ENCODE peak calls at places on chromosomes 2 and 18, in nine cellular contexts. R, N, M, J, Y, C, V, A and X are unnamed samples. For H3K4me1 and H3K36me3, the result is how much of the 10 kb centered on the place peaks cover.

GRCh38 chr18:78753240-78753639 is 226.4 kb upstream of the SALL3 start:
- DNase-seq in R (no peak), N (no peak), M (no peak), J (no peak), Y (no peak), C (no peak), V (no peak), A (no peak), X (no peak)

GRCh38 chr2:145653553-145653952 is 1133.6 kb upstream of the ZEB2 start:
- DNase-seq in R (no peak), N (peak), M (no peak), J (peak), Y (no peak), C (no peak), V (no peak), A (no peak), X (peak)

GRCh38 chr2:230124792-230125452 is 56.2 kb upstream of the SLC16A14 start:
- DNase-seq in R (no peak), N (no peak), M (no peak), J (no peak), Y (no peak), C (no peak), V (no peak), A (no peak), X (peak)

GRCh38 chr2:96245609-96246390 is 20.0 kb downstream of the TMEM127 start:
- DNase-seq in R (no peak), N (peak), M (no peak), J (peak), Y (no peak), C (peak), V (peak), A (no peak), X (no peak)

GRCh38 chr18:8966819-8967218 is 135.7 kb upstream of the NDUFV2 start:
- DNase-seq in R (no peak), N (no peak), M (no peak), J (no peak), Y (no peak), C (no peak), V (no peak), A (no peak), X (no peak)

GRCh38 chr18:39453882-39454281 is 1888.3 kb upstream of the CELF4 start:
- DNase-seq in R (no peak), N (peak), M (peak), J (peak), Y (no peak), C (peak), V (peak), A (no peak), X (peak)

GRCh38 chr18:36309436-36310391 is 12.2 kb downstream of the FHOD3 start:
- DNase-seq in R (no peak), N (peak), M (peak), J (peak), Y (no peak), C (peak), V (peak), A (peak), X (no peak)

GRCh38 chr2:12883911-12884310 is 167.2 kb downstream of the TRIB2 start:
- DNase-seq in R (no peak), N (peak), M (peak), J (peak), Y (no peak), C (peak), V (no peak), A (no peak), X (no peak)

GRCh38 chr2:62112192-62112591 is 83.7 kb upstream of the B3GNT2 start:
- DNase-seq in R (no peak), N (no peak), M (no peak), J (peak), Y (peak), C (no peak), V (peak), A (no peak), X (no peak)

GRCh38 chr2:36589230-36589630 is 8.7 kb downstream of the FEZ2 start:
- DNase-seq in R (no peak), N (no peak), M (no peak), J (no peak), Y (no peak), C (no peak), V (no peak), A (no peak), X (no peak)

GRCh38 chr18:40019797-40020392 is 1935.1 kb upstream of the PIK3C3 start:
- DNase-seq in R (no peak), N (no peak), M (no peak), J (peak), Y (no peak), C (no peak), V (no peak), A (no peak), X (no peak)

GRCh38 chr2:177553176-177553909 is 160.8 kb downstream of the AGPS start:
- DNase-seq in R (no peak), N (peak), M (no peak), J (peak), Y (no peak), C (no peak), V (no peak), A (no peak), X (no peak)

GRCh38 chr2:168208652-168209051 is 38.7 kb downstream of the STK39 start:
- DNase-seq in R (no peak), N (no peak), M (no peak), J (no peak), Y (no peak), C (no peak), V (no peak), A (no peak), X (no peak)

GRCh38 chr2:217433522-217433921 is 569.3 kb downstream of the TNS1 start:
- DNase-seq in R (no peak), N (peak), M (no peak), J (no peak), Y (peak), C (peak), V (no peak), A (no peak), X (no peak)

GRCh38 chr18:75206637-75207297 is 2.2 kb downstream of the PTGR3 start:
- DNase-seq in R (no peak), N (no peak), M (no peak), J (no peak), Y (no peak), C (no peak), V (no peak), A (no peak), X (no peak)

GRCh38 chr2:27653397-27653796 is 10.0 kb downstream of the SUPT7L start:
- DNase-seq in R (no peak), N (peak), M (no peak), J (peak), Y (no peak), C (no peak), V (no peak), A (no peak), X (no peak)

GRCh38 chr18:3321133-3321812 is 59.3 kb downstream of the MYL12B start:
- DNase-seq in R (peak), N (peak), M (peak), J (peak), Y (no peak), C (peak), V (peak), A (no peak), X (peak)

GRCh38 chr2:220336771-220337170 is 709.3 kb downstream of the SLC4A3 start:
- DNase-seq in R (no peak), N (no peak), M (no peak), J (no peak), Y (no peak), C (no peak), V (no peak), A (no peak), X (peak)

GRCh38 chr2:152627010-152627957 is 90.0 kb downstream of the PRPF40A start:
- DNase-seq in R (peak), N (peak), M (no peak), J (peak), Y (peak), C (peak), V (peak), A (peak), X (peak)

GRCh38 chr2:239819974-239820555 is 205.1 kb downstream of the NDUFA10 start:
- DNase-seq in R (peak), N (peak), M (no peak), J (no peak), Y (no peak), C (peak), V (no peak), A (no peak), X (peak)

GRCh38 chr2:205563646-205564045 is 118.7 kb upstream of the NRP2 start:
- DNase-seq in R (peak), N (no peak), M (no peak), J (no peak), Y (peak), C (no peak), V (no peak), A (peak), X (peak)

GRCh38 chr2:105308785-105309540 is 20.6 kb downstream of the TGFBRAP1 start:
- DNase-seq in R (no peak), N (no peak), M (no peak), J (no peak), Y (no peak), C (no peak), V (no peak), A (no peak), X (no peak)

GRCh38 chr2:40371525-40372277 is 80.2 kb downstream of the SLC8A1 start:
- DNase-seq in R (no peak), N (peak), M (no peak), J (peak), Y (peak), C (peak), V (no peak), A (no peak), X (no peak)

GRCh38 chr2:207796585-207797350 is 27.1 kb upstream of the FZD5 start:
- DNase-seq in R (no peak), N (peak), M (peak), J (no peak), Y (peak), C (no peak), V (no peak), A (no peak), X (no peak)

GRCh38 chr18:48800479-48800876 is 150.3 kb downstream of the SMAD7 start:
- DNase-seq in R (no peak), N (no peak), M (no peak), J (no peak), Y (no peak), C (no peak), V (no peak), A (no peak), X (no peak)

GRCh38 chr2:55163895-55164509 is 68.1 kb downstream of the CLHC1 start:
- DNase-seq in R (no peak), N (peak), M (peak), J (peak), Y (no peak), C (no peak), V (peak), A (no peak), X (no peak)

GRCh38 chr2:105756435-105756834 is 11.7 kb downstream of the NCK2 start:
- DNase-seq in R (no peak), N (no peak), M (no peak), J (no peak), Y (no peak), C (no peak), V (no peak), A (no peak), X (no peak)

GRCh38 chr18:48784654-48785053 is 166.1 kb downstream of the SMAD7 start:
- DNase-seq in R (no peak), N (no peak), M (no peak), J (no peak), Y (no peak), C (no peak), V (no peak), A (no peak), X (no peak)

DNA sequence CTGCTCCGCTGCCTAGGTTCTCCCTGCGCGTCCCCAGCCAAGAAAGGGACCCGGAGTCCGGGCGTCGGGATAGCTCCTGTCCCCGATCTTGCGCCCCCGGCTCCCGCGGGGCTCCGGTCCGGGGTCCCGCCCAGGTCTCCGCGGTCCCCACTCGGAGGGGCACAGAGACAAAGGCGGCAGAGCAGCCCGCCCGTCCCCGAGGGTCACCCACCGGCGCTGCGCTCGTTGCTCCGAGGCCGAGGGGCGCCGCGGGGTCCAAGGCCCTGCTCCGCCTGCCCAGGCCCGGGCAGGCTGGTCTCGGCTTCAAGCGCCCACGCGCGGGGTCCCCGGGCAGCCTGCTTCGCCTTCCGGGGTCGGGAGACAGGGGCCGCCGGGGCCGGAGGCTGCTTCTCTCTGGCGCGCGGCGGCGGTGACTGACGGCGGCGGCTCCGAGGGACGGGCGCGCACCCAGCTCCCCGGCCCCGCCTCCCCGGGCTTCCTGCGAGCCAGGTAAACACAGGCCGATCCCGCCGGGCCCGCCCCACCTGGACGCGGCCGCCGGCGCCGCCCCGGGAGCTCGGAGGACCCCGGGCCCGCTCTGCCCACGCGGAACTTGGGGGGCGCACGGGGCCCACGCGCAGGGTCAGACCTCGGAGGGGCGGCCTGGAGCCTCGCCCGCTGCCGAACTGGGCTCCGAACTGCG is at the start of gene MBP:
- DNase-seq in R (no peak), N (no peak), M (peak), J (peak), Y (peak), C (no peak), V (no peak), A (no peak), X (no peak)
- H3K4me1 ChIP-seq in R (under half), N (under half), M (under half), J (under half), Y (under half), C (under half), V (under half), A (half or more), X (under half)

GRCh38 chr2:196725218-196725617 is 74.3 kb downstream of the GTF3C3 start:
- DNase-seq in R (no peak), N (peak), M (no peak), J (no peak), Y (no peak), C (peak), V (no peak), A (no peak), X (no peak)
- H3K36me3 ChIP-seq in R (under half), N (under half), M (under half), J (under half), Y (under half), C (under half), V (under half), A (under half), X (under half)

GRCh38 chr2:74715071-74715791 is 61.2 kb downstream of the SEMA4F start:
- DNase-seq in R (peak), N (peak), M (peak), J (peak), Y (peak), C (peak), V (peak), A (peak), X (peak)
- TF ChIP-seq EZH2 in R (peak), N (no peak), M (no peak), J (no peak), Y (peak), C (no peak), V (no peak), A (no peak), X (no peak)

DNA sequence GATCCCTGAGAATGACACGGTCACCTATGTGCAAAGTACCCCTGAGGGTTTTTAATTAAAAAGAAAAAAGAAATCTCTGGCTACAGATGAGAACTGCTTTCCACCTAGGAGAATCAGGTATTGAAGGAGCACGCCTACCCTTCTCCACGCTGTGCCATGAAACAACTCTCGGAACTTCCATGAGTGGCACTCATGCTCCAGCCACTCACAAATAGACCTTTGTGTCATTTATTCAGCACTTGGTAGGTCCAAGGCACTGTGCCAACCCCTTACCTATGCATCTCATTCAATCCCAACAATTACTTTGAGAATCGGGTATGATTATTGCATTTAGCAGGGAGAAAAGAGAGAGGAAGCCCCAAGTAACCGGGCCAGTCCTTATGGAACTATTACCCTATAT is 44.9 kb upstream of the TTC39C start:
- DNase-seq in R (no peak), N (no peak), M (no peak), J (no peak), Y (no peak), C (no peak), V (no peak), A (no peak), X (no peak)
- H3K4me1 ChIP-seq in R (under half), N (under half), M (under half), J (under half), Y (under half), C (under half), V (under half), A (under half), X (under half)

GRCh38 chr2:1656326-1656960 is 87.9 kb downstream of the PXDN start:
- DNase-seq in R (no peak), N (no peak), M (no peak), J (no peak), Y (peak), C (no peak), V (no peak), A (no peak), X (no peak)
- H3K36me3 ChIP-seq in R (under half), N (under half), M (under half), J (under half), Y (under half), C (under half), V (under half), A (under half), X (half or more)